ENCODE peak calls at places on chromosomes 3 and 15, in four cellular contexts. B is HCT116, Q is H1, F is GM12878. S is an unnamed sample.

GRCh38 chr3:6282920-6283319 is 578.0 kb upstream of the GRM7 start:
- DNase-seq in B (no peak), Q (no peak), F (no peak), S (no peak)

GRCh38 chr3:143266512-143266911 is 146.9 kb downstream of the CHST2 start:
- DNase-seq in B (no peak), Q (no peak), F (no peak), S (no peak)

GRCh38 chr3:61719278-61719977 is 158.1 kb downstream of the PTPRG start:
- DNase-seq in B (no peak), Q (no peak), F (no peak), S (no peak)

GRCh38 chr3:12992629-12993021 is 80.6 kb downstream of the IQSEC1 start:
- DNase-seq in B (no peak), Q (no peak), F (no peak), S (no peak)

GRCh38 chr3:177362646-177363045 is 165.4 kb upstream of the TBL1XR1 start:
- DNase-seq in B (no peak), Q (no peak), F (no peak), S (no peak)

GRCh38 chr15:52095597-52096262 is 16.8 kb downstream of the BCL2L10 start:
- DNase-seq in B (no peak), Q (no peak), F (no peak), S (no peak)

GRCh38 chr3:111989061-111989678 is 9.6 kb upstream of the TAGLN3 start:
- DNase-seq in B (peak), Q (no peak), F (no peak), S (peak)

GRCh38 chr3:100128565-100128964 is 14.3 kb upstream of the FILIP1L start:
- DNase-seq in B (no peak), Q (no peak), F (no peak), S (no peak)

GRCh38 chr3:45553469-45553974 is 41.0 kb upstream of the LIMD1 start:
- DNase-seq in B (no peak), Q (no peak), F (no peak), S (peak)

GRCh38 chr3:118813472-118813871 is 221.2 kb downstream of the IGSF11 start:
- DNase-seq in B (no peak), Q (no peak), F (peak), S (no peak)

GRCh38 chr3:118823626-118824025 is 211.0 kb downstream of the IGSF11 start:
- DNase-seq in B (no peak), Q (no peak), F (no peak), S (no peak)

GRCh38 chr3:118818386-118818785 is 216.3 kb downstream of the IGSF11 start:
- DNase-seq in B (no peak), Q (no peak), F (no peak), S (no peak)

DNA sequence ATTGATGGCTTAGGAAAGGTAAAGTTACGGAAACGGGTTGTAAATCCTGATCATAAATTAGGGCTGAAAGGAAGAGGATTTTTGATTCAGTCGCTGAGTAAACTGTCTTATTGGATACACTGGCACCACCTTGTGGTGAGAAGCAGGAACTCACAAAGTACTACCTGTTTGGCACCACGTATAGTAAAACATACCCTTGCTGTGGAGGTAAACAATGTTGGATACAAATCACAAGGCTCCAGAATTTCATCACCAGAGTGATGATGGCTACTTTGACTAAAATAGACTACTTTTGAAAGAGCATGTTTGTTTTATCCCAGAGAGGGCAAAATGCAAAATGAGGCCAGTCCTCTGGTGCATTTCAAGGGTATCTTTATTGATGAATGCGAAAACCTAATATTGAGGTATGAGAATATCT is 216.9 kb downstream of the IGSF11 start:
- DNase-seq in B (peak), Q (no peak), F (no peak), S (peak)
- TF ChIP-seq EGR1 in B (no peak), Q (no peak), F (no peak), S (no peak)

GRCh38 chr15:40155270-40155910 is 5.5 kb upstream of the BUB1B start:
- DNase-seq in B (no peak), Q (peak), F (no peak), S (no peak)
- TF ChIP-seq EGR1 in B (no peak), Q (no peak), F (peak), S (no peak)

GRCh38 chr3:79604681-79605080 is 163.1 kb downstream of the ROBO1 start:
- DNase-seq in B (no peak), Q (no peak), F (no peak), S (no peak)
- TF ChIP-seq EGR1 in B (no peak), Q (no peak), F (no peak), S (no peak)

DNA sequence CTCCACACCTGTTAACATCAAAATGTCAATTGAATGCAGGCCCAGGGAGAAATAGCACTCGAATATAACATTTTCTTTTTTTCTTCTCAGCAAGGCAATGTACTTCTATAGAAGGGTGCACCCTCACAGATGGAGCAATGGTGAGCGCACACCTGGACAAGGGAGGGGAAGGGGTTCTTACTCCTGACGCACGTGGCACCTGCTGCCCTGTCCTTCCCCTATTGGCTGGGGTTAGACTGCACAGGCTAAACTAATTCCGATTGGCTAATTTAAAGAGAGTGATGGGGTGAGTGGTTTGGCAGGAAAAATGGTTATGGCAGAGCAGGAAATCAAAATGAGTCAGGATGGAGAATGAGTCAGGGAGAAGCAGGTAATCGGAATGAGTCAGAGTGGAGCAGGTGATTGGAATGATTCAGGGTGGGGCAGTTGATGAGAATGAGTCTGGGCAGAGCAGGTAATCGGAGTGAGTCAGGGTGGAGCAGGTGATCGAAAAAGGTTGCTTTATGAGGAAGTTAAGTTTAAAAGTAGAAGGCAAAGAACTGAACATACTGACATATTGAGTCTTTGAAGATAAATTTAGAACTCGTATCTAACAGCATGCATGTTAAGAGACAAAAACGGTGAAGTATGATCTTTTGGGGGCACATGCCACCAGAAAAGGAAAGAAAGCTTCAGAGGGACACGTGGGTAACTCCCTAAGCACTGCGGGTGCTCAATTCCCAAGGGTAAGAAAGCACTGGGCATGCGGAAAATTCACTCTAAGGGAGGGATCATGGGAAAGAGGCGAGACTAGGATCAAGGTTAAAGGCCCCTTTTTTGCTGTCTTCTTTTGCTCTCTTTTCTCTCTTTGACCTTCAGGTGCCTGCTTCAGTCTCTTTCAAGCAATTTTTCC is 72.9 kb upstream of the GALNT15 start:
- DNase-seq in B (peak), Q (no peak), F (no peak), S (no peak)
- TF ChIP-seq EGR1 in B (no peak), Q (no peak), F (no peak), S (no peak)